ENCODE peak calls at places on chromosome 4, in four cellular contexts. One of them, this sample, is unnamed.

GRCh38 chr4:155342142-155342541 is 34.6 kb downstream of the MAP9 start:
- DNase-seq in activated CD8-positive, alpha-beta memory T cell treated with anti-CD3 and anti-CD28 coated beads for 4 hours: no peak
- DNase-seq in Caki2: peak; percentile 12
- DNase-seq in K562: no peak
- DNase-seq in this sample: no peak

GRCh38 chr4:8586671-8587468 is 5.7 kb upstream of the CPZ start:
- DNase-seq in Caki2: no peak
- DNase-seq in K562: peak; percentile 20
- DNase-seq in activated CD8-positive, alpha-beta memory T cell treated with anti-CD3 and anti-CD28 coated beads for 4 hours: no peak
- DNase-seq in this sample: peak; percentile 59

GRCh38 chr4:72564184-72564583 is 4.8 kb downstream of the ADAMTS3 start:
- DNase-seq in activated CD8-positive, alpha-beta memory T cell treated with anti-CD3 and anti-CD28 coated beads for 4 hours: no peak
- DNase-seq in Caki2: no peak
- DNase-seq in K562: no peak
- DNase-seq in this sample: no peak

GRCh38 chr4:102541708-102542107 is 40.5 kb downstream of the NFKB1 start:
- DNase-seq in activated CD8-positive, alpha-beta memory T cell treated with anti-CD3 and anti-CD28 coated beads for 4 hours: no peak
- DNase-seq in K562: no peak
- DNase-seq in Caki2: no peak
- DNase-seq in this sample: no peak

GRCh38 chr4:18021470-18021719 is 160 bp downstream of the LCORL start:
- DNase-seq in Caki2: no peak
- DNase-seq in activated CD8-positive, alpha-beta memory T cell treated with anti-CD3 and anti-CD28 coated beads for 4 hours: no peak
- DNase-seq in K562: peak; percentile 42
- DNase-seq in this sample: peak; percentile 52

GRCh38 chr4:112885897-112886296 is 163.6 kb upstream of the ANK2 start:
- DNase-seq in Caki2: no peak
- DNase-seq in activated CD8-positive, alpha-beta memory T cell treated with anti-CD3 and anti-CD28 coated beads for 4 hours: no peak
- DNase-seq in K562: no peak
- DNase-seq in this sample: no peak

GRCh38 chr4:113060853-113061252 is 11.4 kb downstream of the ANK2 start:
- DNase-seq in activated CD8-positive, alpha-beta memory T cell treated with anti-CD3 and anti-CD28 coated beads for 4 hours: no peak
- DNase-seq in Caki2: no peak
- DNase-seq in K562: no peak
- DNase-seq in this sample: no peak

GRCh38 chr4:139676913-139677585 is 11.4 kb downstream of the MGST2 start:
- DNase-seq in K562: no peak
- DNase-seq in activated CD8-positive, alpha-beta memory T cell treated with anti-CD3 and anti-CD28 coated beads for 4 hours: no peak
- DNase-seq in Caki2: no peak
- DNase-seq in this sample: no peak

GRCh38 chr4:156109943-156110925 is 156.6 kb upstream of the CTSO start:
- DNase-seq in activated CD8-positive, alpha-beta memory T cell treated with anti-CD3 and anti-CD28 coated beads for 4 hours: no peak
- DNase-seq in K562: no peak
- DNase-seq in Caki2: no peak
- DNase-seq in this sample: peak; percentile 4